ENCODE peak calls at places on chromosomes 1 and 21, in six cellular contexts. O, H, P, V, J and B are unnamed samples.

GRCh38 chr1:77797991-77798390 is 18.5 kb downstream of the MIGA1 start:
- DNase-seq in H (no peak), V (no peak), J (no peak), P (no peak), O (no peak), B (peak)

GRCh38 chr1:88608139-88608943 is 75.7 kb upstream of the PKN2 start:
- DNase-seq in H (no peak), P (no peak), O (no peak), J (no peak), V (peak), B (peak)

GRCh38 chr1:40032240-40032891 is 8.2 kb upstream of the CAP1 start:
- DNase-seq in P (peak), H (no peak), J (peak), V (peak), O (no peak), B (peak)

GRCh38 chr21:37562920-37563640 is 196.5 kb downstream of the DYRK1A start:
- DNase-seq in P (peak), V (no peak), O (no peak), H (no peak), J (peak), B (no peak)

GRCh38 chr1:183069562-183070216 is 46.5 kb downstream of the LAMC1 start:
- DNase-seq in J (no peak), O (no peak), H (no peak), V (no peak), P (no peak), B (no peak)

GRCh38 chr1:13577846-13578245 is 5.8 kb upstream of the PDPN start:
- DNase-seq in H (no peak), O (no peak), V (no peak), P (no peak), J (no peak), B (no peak)

GRCh38 chr1:225653463-225654276 is 747 bp upstream of the ENAH start:
- DNase-seq in J (peak), P (peak), V (peak), O (peak), H (peak), B (peak)

GRCh38 chr1:108897865-108898720 is 21.3 kb downstream of the GPSM2 start:
- DNase-seq in O (no peak), V (peak), J (no peak), P (no peak), H (no peak), B (peak)

GRCh38 chr1:23400324-23401110 is 24.0 kb downstream of the TCEA3 start:
- DNase-seq in H (no peak), J (peak), O (no peak), V (no peak), P (peak), B (no peak)

GRCh38 chr1:92826792-92827191 is 5.0 kb upstream of the RPL5 start:
- DNase-seq in P (no peak), V (no peak), J (no peak), H (no peak), O (no peak), B (no peak)

GRCh38 chr1:227357229-227358078 is 39.2 kb upstream of the CDC42BPA start:
- DNase-seq in H (no peak), P (peak), V (peak), O (no peak), J (peak), B (peak)

GRCh38 chr1:214123061-214123784 is 135.4 kb downstream of the PROX1 start:
- DNase-seq in O (no peak), J (no peak), H (no peak), V (peak), P (peak), B (peak)

GRCh38 chr1:29860681-29861080 is 624.4 kb downstream of the PTPRU start:
- DNase-seq in J (no peak), O (no peak), H (no peak), P (no peak), V (no peak), B (no peak)

GRCh38 chr1:162011337-162012012 is 12.2 kb downstream of the OLFML2B start:
- DNase-seq in V (peak), H (no peak), O (no peak), J (no peak), P (no peak), B (no peak)

GRCh38 chr1:202274611-202275010 is 67.1 kb downstream of the UBE2T start:
- DNase-seq in V (peak), J (no peak), H (no peak), O (no peak), P (no peak), B (peak)

GRCh38 chr21:37153193-37153934 is 80.3 kb downstream of the TTC3 start:
- DNase-seq in V (peak), O (no peak), P (no peak), H (no peak), J (no peak), B (peak)

GRCh38 chr1:112840631-112841624 is 115.1 kb downstream of the SLC16A1 start:
- DNase-seq in H (no peak), V (no peak), P (no peak), J (no peak), O (no peak), B (peak)

GRCh38 chr1:229563241-229563640 is 4.7 kb upstream of the ABCB10 start:
- DNase-seq in H (no peak), J (no peak), O (no peak), V (peak), P (no peak), B (no peak)

GRCh38 chr1:226549094-226549936 is 751 bp downstream of the STUM start:
- DNase-seq in H (no peak), O (no peak), J (no peak), P (no peak), V (no peak), B (no peak)

GRCh38 chr1:156860113-156860638 is 489 bp upstream of the NTRK1 start:
- DNase-seq in H (no peak), O (no peak), J (peak), V (peak), P (no peak), B (peak)